ENCODE peak calls at places on chromosomes 5 and 9, in eight cellular contexts. R, Z, E, N, O, C, U and L are unnamed samples.

GRCh38 chr9:111599092-111599947 is at the start of gene PTGR1:
- DNase-seq in C (peak; percentile 76), Z (peak; percentile 85), O (peak; percentile 85), E (peak; percentile 58), U (peak; percentile 66), N (peak; percentile 72), R (peak; percentile 86), L (peak; percentile 87)

GRCh38 chr5:150567031-150567680 is 59.2 kb downstream of the NDST1 start:
- DNase-seq in E (no peak), Z (peak; percentile 92), N (no peak), U (no peak), R (no peak), C (no peak), O (no peak), L (peak; percentile 11)

GRCh38 chr9:87554976-87555375 is 57.3 kb downstream of the DAPK1 start:
- DNase-seq in C (no peak), O (no peak), N (no peak), Z (no peak), E (no peak), R (no peak), U (no peak), L (no peak)

GRCh38 chr9:438961-439768 is 224.5 kb downstream of the DOCK8 start:
- DNase-seq in R (peak; percentile 42), Z (no peak), O (no peak), N (no peak), U (peak; percentile 57), C (no peak), E (no peak), L (peak; percentile 68)

GRCh38 chr5:156396830-156397081 is 69.8 kb downstream of the SGCD start:
- DNase-seq in C (no peak), O (no peak), Z (no peak), U (no peak), E (no peak), R (no peak), N (no peak), L (no peak)

GRCh38 chr5:122924203-122924602 is 78.8 kb downstream of the SNX24 start:
- DNase-seq in C (no peak), R (no peak), E (no peak), O (no peak), Z (peak; percentile 49), N (no peak), U (no peak), L (no peak)

GRCh38 chr9:84435902-84436301 is 95.3 kb upstream of the SLC28A3 start:
- DNase-seq in O (no peak), R (no peak), Z (no peak), U (no peak), E (no peak), N (no peak), C (no peak), L (no peak)

GRCh38 chr5:142684508-142685031 is 1.3 kb downstream of the FGF1 start:
- DNase-seq in E (no peak), O (no peak), C (no peak), Z (peak; percentile 17), U (no peak), N (no peak), R (no peak), L (no peak)

GRCh38 chr5:169742773-169743296 is 105.8 kb downstream of the DOCK2 start:
- DNase-seq in O (no peak), E (no peak), R (no peak), Z (peak; percentile 97), U (no peak), N (peak; percentile 88), C (no peak), L (no peak)

GRCh38 chr5:14251733-14252132 is 108.6 kb downstream of the TRIO start:
- DNase-seq in O (no peak), E (no peak), Z (no peak), R (no peak), U (no peak), N (no peak), C (no peak), L (no peak)

GRCh38 chr9:116633444-116633843 is 53.7 kb upstream of the TRIM32 start:
- DNase-seq in Z (peak; percentile 52), N (no peak), R (no peak), U (no peak), E (no peak), C (no peak), O (no peak), L (no peak)

GRCh38 chr9:92140074-92140753 is 25.0 kb upstream of the SPTLC1 start:
- DNase-seq in U (peak; percentile 80), E (no peak), O (peak; percentile 68), Z (no peak), C (peak; percentile 83), N (peak; percentile 73), R (peak; percentile 78), L (peak; percentile 84)

GRCh38 chr9:16575142-16575877 is 295.2 kb downstream of the BNC2 start:
- DNase-seq in O (no peak), R (no peak), U (no peak), Z (no peak), N (peak; percentile 33), E (no peak), C (no peak), L (no peak)

GRCh38 chr9:14768561-14769234 is 46.2 kb upstream of the CER1 start:
- DNase-seq in R (no peak), E (no peak), Z (peak; percentile 13), U (peak; percentile 38), O (no peak), N (peak; percentile 79), C (no peak), L (peak; percentile 31)

GRCh38 chr9:93031629-93032431 is 26.7 kb upstream of the SUSD3 start:
- DNase-seq in R (no peak), U (no peak), O (no peak), C (no peak), N (no peak), E (no peak), Z (peak; percentile 4), L (no peak)

GRCh38 chr9:34987160-34988040 is 2.1 kb upstream of the DNAJB5 start:
- DNase-seq in R (no peak), E (no peak), O (no peak), N (no peak), Z (no peak), U (no peak), C (no peak), L (no peak)

GRCh38 chr5:168216989-168217388 is 74.5 kb upstream of the WWC1 start:
- DNase-seq in U (no peak), C (no peak), N (no peak), R (no peak), O (no peak), E (no peak), Z (no peak), L (no peak)

GRCh38 chr5:39443911-39444310 is 19.1 kb upstream of the DAB2 start:
- DNase-seq in O (no peak), N (no peak), E (no peak), R (no peak), C (no peak), Z (no peak), U (no peak), L (no peak)

GRCh38 chr5:117218789-117219188 is 644.2 kb upstream of the SEMA6A start:
- DNase-seq in C (no peak), U (no peak), Z (no peak), E (no peak), N (peak; percentile 11), O (no peak), R (no peak), L (no peak)

GRCh38 chr5:98004463-98004862 is 769.0 kb upstream of the RGMB start:
- DNase-seq in E (no peak), O (no peak), N (no peak), C (no peak), R (no peak), U (no peak), Z (no peak), L (no peak)

GRCh38 chr5:168663276-168664004 is 84.3 kb upstream of the PANK3 start:
- DNase-seq in E (no peak), Z (no peak), C (no peak), R (no peak), U (no peak), O (no peak), N (no peak), L (no peak)

DNA sequence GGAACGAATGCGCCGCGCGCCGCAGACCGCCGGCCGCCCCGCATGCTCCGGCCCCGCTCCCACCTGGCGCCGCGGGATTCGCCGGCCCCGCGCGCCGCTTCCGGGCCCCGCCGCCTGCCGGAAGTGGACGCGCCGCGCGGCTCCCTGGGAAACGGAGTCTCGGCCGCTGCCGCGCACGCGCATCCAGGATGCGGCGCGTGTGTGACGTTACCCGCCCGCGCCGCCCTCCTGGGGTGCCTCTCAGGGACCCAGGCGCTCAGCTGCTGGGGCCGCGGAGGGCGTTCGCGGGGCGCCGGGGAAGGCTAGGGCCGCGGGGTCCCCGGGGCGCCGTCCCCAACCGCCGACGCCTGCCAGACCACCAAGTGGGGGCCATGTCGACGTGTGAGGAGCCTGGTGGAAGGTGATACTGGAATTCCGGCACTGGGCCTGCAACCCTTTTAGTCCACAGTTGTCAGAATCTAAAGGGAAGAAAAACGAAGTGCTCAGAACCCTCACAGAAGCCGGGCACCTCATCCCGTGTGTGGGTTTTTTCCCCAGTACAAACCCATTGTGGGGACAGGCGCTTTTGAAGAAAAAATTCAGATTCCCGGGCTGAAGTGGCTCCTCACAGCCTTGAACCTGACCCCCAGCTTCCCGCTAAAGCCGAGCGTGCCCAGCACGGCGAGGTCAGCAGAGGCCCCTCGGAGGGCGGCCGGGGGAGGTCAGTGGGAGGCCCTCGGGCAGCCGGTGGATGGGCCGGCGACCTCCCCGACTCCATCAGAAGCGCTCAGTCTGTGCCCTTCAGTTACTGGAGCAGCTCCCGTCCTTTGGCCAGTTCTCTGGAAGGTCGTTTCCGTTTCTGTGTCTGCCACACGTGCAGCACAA is at the start of gene CLPTM1L:
- DNase-seq in U (peak; percentile 72), N (peak; percentile 91), R (peak; percentile 89), Z (peak; percentile 65), C (peak; percentile 90), E (no peak), O (peak; percentile 86), L (peak; percentile 75)
- H3K27ac ChIP-seq in U (peak within 1 kb of the TSS; percentile 84), N (no peak within 1 kb of the TSS), R (peak within 1 kb of the TSS; percentile 86), Z (peak within 1 kb of the TSS; percentile 92), C (peak within 1 kb of the TSS; percentile 90), E (peak within 1 kb of the TSS; percentile 86), O (peak within 1 kb of the TSS; percentile 61), L (peak within 1 kb of the TSS; percentile 89)

GRCh38 chr9:123722378-123722777 is 207.5 kb downstream of the DENND1A start:
- DNase-seq in N (no peak), C (no peak), R (no peak), Z (no peak), E (no peak), O (no peak), U (no peak), L (no peak)
- H3K9me3 ChIP-seq in N (no peaks in the 10 kb centered on the region), C (peaks cover 7% of the 10 kb centered on the region), R (no peaks in the 10 kb centered on the region), Z (peaks cover 4% of the 10 kb centered on the region), E (peaks cover 2% of the 10 kb centered on the region), O (no peaks in the 10 kb centered on the region), U (no peaks in the 10 kb centered on the region), L (no peaks in the 10 kb centered on the region)

DNA sequence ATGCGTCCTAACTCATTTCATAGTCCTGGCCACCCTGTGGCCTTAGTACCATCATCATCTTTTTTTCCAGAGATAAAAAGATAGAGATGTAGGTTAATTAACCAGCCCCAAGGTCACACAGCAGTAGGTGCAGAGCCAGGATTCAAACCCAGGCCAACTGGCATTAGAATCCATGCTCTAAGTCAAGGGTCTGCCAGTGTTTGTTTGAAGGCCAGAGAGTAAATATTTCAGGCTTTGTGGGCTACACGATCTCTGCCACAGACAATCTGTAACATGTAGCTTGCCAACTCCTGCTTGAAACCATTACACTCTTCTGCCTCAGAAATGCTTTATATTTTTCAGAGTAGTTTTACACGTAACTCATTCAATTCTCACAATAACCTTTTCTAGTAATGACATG is 119.6 kb downstream of the EFNA5 start:
- DNase-seq in Z (no peak), U (no peak), C (no peak), N (no peak), R (no peak), O (no peak), E (no peak), L (no peak)
- H3K4me1 ChIP-seq in Z (peaks cover 10% of the 10 kb centered on the region), U (no peaks in the 10 kb centered on the region), C (no peaks in the 10 kb centered on the region), N (peaks cover 15% of the 10 kb centered on the region), R (peaks cover 27% of the 10 kb centered on the region), O (no peaks in the 10 kb centered on the region), E (peaks cover 20% of the 10 kb centered on the region), L (no peaks in the 10 kb centered on the region)

GRCh38 chr5:172559004-172559932 is 81.8 kb upstream of the NEURL1B start:
- DNase-seq in R (peak; percentile 73), U (peak; percentile 47), E (no peak), N (peak; percentile 80), C (peak; percentile 32), Z (peak; percentile 92), O (peak; percentile 42), L (peak; percentile 86)
- H3K27ac ChIP-seq in R (peak overlapping the region; percentile 62), U (peak overlapping the region; percentile 34), E (peak overlapping the region; percentile 51), N (no peak overlapping the region), C (no peak overlapping the region), Z (peak overlapping the region; percentile 23), O (no peak overlapping the region), L (peak overlapping the region; percentile 85)